ENCODE peak calls at places on chromosomes 12 and 14, in six cellular contexts. I is Caki2, W is NCI-H1436, D is GM12892, Z is astrocyte of the spinal cord, R is hypothalamus. O is an unnamed sample.

GRCh38 chr12:24822121-24822899 is 126.6 kb downstream of the BCAT1 start:
- DNase-seq in I (no peak), W (no peak), D (no peak), Z (peak), R (no peak), O (no peak)

GRCh38 chr12:41407240-41407799 is 219.2 kb downstream of the PDZRN4 start:
- DNase-seq in I (no peak), W (no peak), D (no peak), Z (no peak), R (no peak), O (no peak)

GRCh38 chr14:70118064-70118463 is 70.7 kb downstream of the SLC8A3 start:
- DNase-seq in I (no peak), W (no peak), D (no peak), Z (no peak), R (no peak), O (no peak)

GRCh38 chr14:101855958-101856357 is 94.4 kb downstream of the PPP2R5C start:
- DNase-seq in I (no peak), W (no peak), D (no peak), Z (no peak), R (no peak), O (no peak)

GRCh38 chr14:74913986-74914573 is 9.0 kb downstream of the RPS6KL1 start:
- DNase-seq in I (peak), W (no peak), D (no peak), Z (peak), R (peak), O (no peak)

GRCh38 chr14:104361921-104362681 is 217.5 kb upstream of the C14orf180 start:
- DNase-seq in I (no peak), W (no peak), D (no peak), Z (no peak), R (no peak), O (no peak)

GRCh38 chr12:124786065-124786964 is 77.3 kb downstream of the SCARB1 start:
- DNase-seq in I (no peak), W (peak), D (no peak), Z (peak), R (peak), O (no peak)

GRCh38 chr12:64066052-64066451 is 156.0 kb downstream of the KICS2 start:
- DNase-seq in I (peak), W (no peak), D (no peak), Z (peak), R (no peak), O (no peak)

GRCh38 chr12:107474639-107475539 is 210.7 kb upstream of the PWP1 start:
- DNase-seq in I (no peak), W (no peak), D (no peak), Z (peak), R (no peak), O (no peak)

GRCh38 chr12:100716949-100717732 is 77.4 kb upstream of the ANO4 start:
- DNase-seq in I (no peak), W (peak), D (no peak), Z (peak), R (no peak), O (no peak)

GRCh38 chr12:94107910-94108309 is 40.5 kb upstream of the PLXNC1 start:
- DNase-seq in I (no peak), W (no peak), D (no peak), Z (no peak), R (no peak), O (no peak)

GRCh38 chr14:63564318-63564717 is 21.1 kb upstream of the PPP2R5E start:
- DNase-seq in I (no peak), W (no peak), D (no peak), Z (no peak), R (no peak), O (no peak)

GRCh38 chr14:76355771-76356170 is 20.2 kb upstream of the ESRRB start:
- DNase-seq in I (no peak), W (no peak), D (no peak), Z (no peak), R (no peak), O (no peak)

GRCh38 chr14:67514650-67515385 is 18.3 kb upstream of the PLEKHH1 start:
- DNase-seq in I (no peak), W (no peak), D (peak), Z (peak), R (peak), O (no peak)

GRCh38 chr14:74391479-74391878 is 34.5 kb downstream of the SYNDIG1L start:
- DNase-seq in I (no peak), W (no peak), D (no peak), Z (no peak), R (no peak), O (no peak)

GRCh38 chr12:53677612-53678133 is 1.8 kb upstream of the ATP5MC2 start:
- DNase-seq in I (no peak), W (no peak), D (no peak), Z (no peak), R (no peak), O (no peak)

GRCh38 chr12:30794020-30794419 is 39.3 kb upstream of the CAPRIN2 start:
- DNase-seq in I (no peak), W (no peak), D (no peak), Z (no peak), R (no peak), O (no peak)

GRCh38 chr12:28237423-28237822 is 47.2 kb downstream of the CCDC91 start:
- DNase-seq in I (no peak), W (no peak), D (no peak), Z (no peak), R (no peak), O (no peak)

GRCh38 chr14:73269729-73270651 is 32.7 kb downstream of the PAPLN start:
- DNase-seq in I (peak), W (no peak), D (peak), Z (peak), R (peak), O (no peak)

GRCh38 chr12:115423546-115423987 is 739.6 kb upstream of the TBX3 start:
- DNase-seq in I (no peak), W (no peak), D (no peak), Z (no peak), R (no peak), O (no peak)

GRCh38 chr12:20050166-20050565 is 318.2 kb upstream of the PDE3A start:
- DNase-seq in I (no peak), W (no peak), D (no peak), Z (no peak), R (no peak), O (no peak)

GRCh38 chr12:101051901-101052550 is 158.0 kb downstream of the SLC5A8 start:
- DNase-seq in I (peak), W (peak), D (no peak), Z (peak), R (no peak), O (no peak)

GRCh38 chr14:49173765-49174373 is 412.3 kb downstream of the RPS29 start:
- DNase-seq in I (peak), W (peak), D (peak), Z (peak), R (no peak), O (no peak)

GRCh38 chr12:52171950-52172512 is 19.8 kb downstream of the KRT80 start:
- DNase-seq in I (peak), W (no peak), D (no peak), Z (no peak), R (no peak), O (no peak)

GRCh38 chr12:78406776-78407335 is 457.7 kb upstream of the SYT1 start:
- DNase-seq in I (no peak), W (peak), D (no peak), Z (peak), R (no peak), O (no peak)

GRCh38 chr14:35632276-35633071 is 98.5 kb downstream of the INSM2 start:
- DNase-seq in I (no peak), W (peak), D (no peak), Z (no peak), R (no peak), O (no peak)

GRCh38 chr14:103500148-103500990 is 22.3 kb downstream of the CKB start:
- DNase-seq in I (peak), W (peak), D (no peak), Z (peak), R (peak), O (peak)

GRCh38 chr12:4824415-4824814 is 85.3 kb upstream of the KCNA1 start:
- DNase-seq in I (peak), W (no peak), D (no peak), Z (peak), R (no peak), O (no peak)

O was measured in effector memory CD4-positive, alpha-beta T cell.